ENCODE peak calls at places on chromosomes 1 and 21, in seven cellular contexts. I, R, F, J, L, Q and O are unnamed samples.

GRCh38 chr1:160675641-160676410 is 29.0 kb upstream of the SLAMF1 start:
- DNase-seq in F (peak), Q (peak), R (peak), J (peak), I (peak), L (peak), O (peak)

GRCh38 chr21:34670962-34671348 is 2.2 kb downstream of the CLIC6 start:
- DNase-seq in J (no peak), I (no peak), Q (no peak), L (no peak), F (no peak), R (no peak), O (no peak)

GRCh38 chr1:79422726-79423125 is 416.2 kb upstream of the ADGRL4 start:
- DNase-seq in J (no peak), I (no peak), Q (no peak), R (no peak), F (no peak), L (no peak), O (no peak)

GRCh38 chr1:101365186-101365585 is 128.4 kb downstream of the S1PR1 start:
- DNase-seq in Q (no peak), J (no peak), I (no peak), R (peak), L (no peak), F (no peak), O (no peak)

GRCh38 chr1:151806170-151806569 is 951 bp upstream of the LINGO4 start:
- DNase-seq in I (no peak), F (peak), R (no peak), Q (no peak), L (no peak), J (no peak), O (no peak)

GRCh38 chr1:115665319-115665718 is 23.5 kb downstream of the VANGL1 start:
- DNase-seq in Q (no peak), F (no peak), J (no peak), L (no peak), R (no peak), I (no peak), O (no peak)

GRCh38 chr1:111191496-111191895 is 8.9 kb downstream of the DENND2D start:
- DNase-seq in F (no peak), R (peak), I (no peak), L (no peak), J (no peak), Q (no peak), O (no peak)

GRCh38 chr1:59071289-59071688 is 225.6 kb upstream of the FGGY start:
- DNase-seq in J (no peak), R (no peak), I (no peak), Q (no peak), L (peak), F (no peak), O (no peak)

GRCh38 chr1:234553241-234554156 is 56.5 kb downstream of the IRF2BP2 start:
- DNase-seq in L (no peak), Q (no peak), R (peak), J (no peak), I (no peak), F (peak), O (no peak)

GRCh38 chr1:182444497-182444896 is 5.4 kb upstream of the RGSL1 start:
- DNase-seq in J (no peak), F (no peak), I (no peak), Q (peak), R (no peak), L (no peak), O (no peak)

GRCh38 chr1:232980336-232980978 is 30.0 kb downstream of the NTPCR start:
- DNase-seq in J (no peak), L (no peak), F (no peak), I (no peak), R (peak), Q (no peak), O (no peak)

GRCh38 chr1:210978316-210978993 is 155.5 kb downstream of the KCNH1 start:
- DNase-seq in Q (no peak), L (no peak), J (no peak), R (no peak), F (no peak), I (peak), O (no peak)

GRCh38 chr1:41618871-41619270 is 134.4 kb upstream of the EDN2 start:
- DNase-seq in J (no peak), Q (peak), I (no peak), F (no peak), R (no peak), L (no peak), O (no peak)

GRCh38 chr1:182183606-182184005 is 122.1 kb upstream of the ZNF648 start:
- DNase-seq in J (no peak), R (no peak), Q (no peak), I (no peak), F (no peak), L (no peak), O (no peak)

GRCh38 chr1:77509051-77509492 is 173.4 kb downstream of the ZZZ3 start:
- DNase-seq in F (no peak), L (no peak), I (no peak), J (no peak), Q (no peak), R (no peak), O (no peak)

GRCh38 chr1:226658538-226659125 is 80.5 kb downstream of the ITPKB start:
- DNase-seq in J (no peak), Q (no peak), L (no peak), R (no peak), I (no peak), F (no peak), O (no peak)

GRCh38 chr1:90717665-90718410 is 736 bp upstream of the BARHL2 start:
- DNase-seq in L (no peak), R (peak), J (peak), F (peak), Q (peak), I (no peak), O (no peak)

GRCh38 chr21:34875830-34876229 is 173.3 kb downstream of the RUNX1 start:
- DNase-seq in J (no peak), F (no peak), Q (no peak), R (peak), L (no peak), I (no peak), O (no peak)

GRCh38 chr21:40299441-40299840 is 432.2 kb downstream of the PCP4 start:
- DNase-seq in L (no peak), R (no peak), Q (no peak), F (no peak), I (no peak), J (no peak), O (no peak)

GRCh38 chr21:35911412-35912191 is 148.7 kb downstream of the SETD4 start:
- DNase-seq in I (no peak), J (no peak), F (no peak), L (no peak), Q (no peak), R (no peak), O (no peak)

GRCh38 chr1:70675737-70676156 is 264.7 kb downstream of the CTH start:
- DNase-seq in Q (peak), R (no peak), J (peak), F (no peak), I (no peak), L (no peak), O (no peak)

GRCh38 chr1:44842763-44843655 is at the start of gene PTCH2:
- DNase-seq in J (peak), Q (peak), L (peak), I (peak), F (peak), R (peak), O (no peak)

GRCh38 chr1:37699147-37699546 is 6.8 kb downstream of the CDCA8 start:
- DNase-seq in I (no peak), R (no peak), Q (no peak), L (no peak), F (no peak), J (no peak), O (no peak)

GRCh38 chr1:37697737-37698136 is 5.4 kb downstream of the CDCA8 start:
- DNase-seq in F (no peak), I (no peak), J (no peak), Q (no peak), R (no peak), L (no peak), O (no peak)

GRCh38 chr1:37692834-37693175 is 489 bp downstream of the CDCA8 start:
- DNase-seq in J (no peak), L (no peak), Q (no peak), F (no peak), R (no peak), I (no peak), O (no peak)

GRCh38 chr1:37701051-37701450 is 8.7 kb downstream of the CDCA8 start:
- DNase-seq in R (no peak), Q (no peak), I (no peak), F (no peak), J (no peak), L (no peak), O (no peak)

GRCh38 chr1:37697090-37697489 is 4.8 kb downstream of the CDCA8 start:
- DNase-seq in R (no peak), F (no peak), J (no peak), L (no peak), Q (no peak), I (no peak), O (no peak)
- TF ChIP-seq RFX5 in R (no peak), F (no peak), J (no peak), L (no peak), Q (no peak), I (no peak), O (no peak)

GRCh38 chr1:193335797-193336428 is 149.5 kb upstream of the B3GALT2 start:
- DNase-seq in I (no peak), L (no peak), J (no peak), R (peak), Q (no peak), F (no peak), O (no peak)
- H3K27ac ChIP-seq in I (no peak), L (no peak), J (no peak), R (peak), Q (no peak), F (peak), O (no peak)

GRCh38 chr1:177471244-177471643 is 300.5 kb downstream of the BRINP2 start:
- DNase-seq in Q (no peak), R (no peak), L (no peak), I (no peak), J (no peak), F (no peak), O (no peak)
- TF ChIP-seq RFX5 in Q (no peak), R (no peak), L (no peak), I (no peak), J (no peak), F (no peak), O (no peak)

DNA sequence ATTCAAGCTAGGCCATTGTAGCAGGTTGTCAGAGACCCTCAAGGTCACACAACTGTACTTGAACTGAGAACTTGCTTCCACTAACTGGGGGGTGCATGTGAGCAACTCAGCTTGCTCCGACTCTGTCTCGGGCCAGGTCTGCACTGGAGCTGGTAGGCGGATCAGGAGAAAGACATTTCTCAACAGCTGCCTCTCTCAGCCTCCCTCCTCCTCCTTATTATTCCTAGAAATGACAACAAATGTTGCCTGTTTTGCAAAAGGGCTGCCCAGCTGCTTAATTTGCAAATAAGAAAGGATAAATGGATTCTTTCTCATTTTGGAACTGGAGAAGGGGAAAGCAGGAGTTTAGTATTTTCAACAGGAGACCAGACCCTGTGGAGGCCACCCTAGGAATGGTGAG is 140.5 kb downstream of the RHOU start:
- DNase-seq in Q (no peak), R (no peak), I (no peak), F (no peak), J (no peak), L (no peak), O (no peak)
- H3K27ac ChIP-seq in Q (no peak), R (no peak), I (no peak), F (no peak), J (no peak), L (no peak), O (no peak)

GRCh38 chr21:31566061-31566460 is 93.4 kb upstream of the SOD1 start:
- DNase-seq in R (no peak), F (no peak), I (no peak), L (no peak), J (no peak), Q (no peak), O (no peak)

GRCh38 chr21:31560479-31560878 is 99.0 kb upstream of the SOD1 start:
- DNase-seq in Q (no peak), J (no peak), F (no peak), R (no peak), L (no peak), I (no peak), O (no peak)

GRCh38 chr21:31566611-31567010 is 92.9 kb upstream of the SOD1 start:
- DNase-seq in F (no peak), L (no peak), I (no peak), Q (no peak), R (no peak), J (no peak), O (no peak)

GRCh38 chr21:31559368-31560119 is 99.9 kb upstream of the SOD1 start:
- DNase-seq in I (peak), Q (peak), F (peak), J (no peak), L (no peak), R (peak), O (peak)

GRCh38 chr21:31564439-31564838 is 95.1 kb upstream of the SOD1 start:
- DNase-seq in I (no peak), L (no peak), Q (no peak), R (no peak), J (no peak), F (no peak), O (no peak)
- TF ChIP-seq RFX5 in I (no peak), L (no peak), Q (no peak), R (no peak), J (no peak), F (no peak), O (no peak)

DNA sequence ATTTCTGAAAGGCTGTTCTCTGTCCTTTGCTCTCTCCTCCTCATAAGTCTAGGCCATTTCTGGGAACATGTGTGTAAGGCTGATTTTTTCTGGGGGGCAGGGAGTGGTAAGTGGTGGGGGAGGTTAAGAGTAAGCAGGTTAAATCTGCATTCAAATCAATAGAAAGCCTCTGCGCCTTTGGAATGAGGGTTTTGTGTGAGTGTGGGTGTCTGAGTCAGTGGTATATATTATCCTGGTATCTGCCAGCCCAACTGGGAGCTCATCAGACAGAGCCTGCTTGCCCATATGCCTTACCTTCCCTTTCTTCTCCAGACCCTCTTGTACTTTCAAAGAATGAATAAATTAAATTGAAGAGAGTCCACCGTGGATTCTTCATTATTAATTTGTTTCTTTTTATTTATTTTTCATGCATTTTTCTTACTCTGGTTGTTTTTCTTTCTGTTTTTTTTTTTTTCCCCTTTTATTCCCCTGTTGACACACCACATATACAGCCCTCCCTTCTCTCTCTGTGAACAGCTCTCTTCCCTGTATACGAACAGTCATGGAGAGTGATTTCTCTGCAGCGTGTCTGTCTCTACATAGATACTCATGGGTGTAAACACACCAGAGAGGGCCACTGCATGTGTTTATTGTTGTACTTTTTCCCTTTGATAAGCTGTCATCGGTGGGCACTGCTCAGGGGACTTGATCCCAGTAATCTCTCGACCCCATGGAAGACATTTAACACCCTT is 112.8 kb downstream of the PBX1 start:
- DNase-seq in L (no peak), R (peak), Q (no peak), I (no peak), J (no peak), F (no peak), O (no peak)
- H3K27ac ChIP-seq in L (no peak), R (no peak), Q (no peak), I (peak), J (no peak), F (no peak), O (no peak)

GRCh38 chr21:45897191-45898027 is 84.2 kb upstream of the COL6A1 start:
- DNase-seq in F (no peak), L (no peak), J (no peak), I (no peak), Q (no peak), R (no peak), O (no peak)

GRCh38 chr21:45895778-45896370 is 85.7 kb upstream of the COL6A1 start:
- DNase-seq in F (no peak), R (no peak), J (no peak), L (no peak), I (no peak), Q (no peak), O (no peak)

GRCh38 chr21:45899317-45900033 is 82.1 kb upstream of the COL6A1 start:
- DNase-seq in Q (no peak), R (no peak), L (no peak), J (no peak), I (no peak), F (no peak), O (no peak)

GRCh38 chr21:45898781-45899180 is 82.8 kb upstream of the COL6A1 start:
- DNase-seq in L (no peak), F (no peak), Q (no peak), J (no peak), R (no peak), I (no peak), O (no peak)

GRCh38 chr21:45898028-45898350 is 83.6 kb upstream of the COL6A1 start:
- DNase-seq in J (no peak), L (no peak), R (no peak), F (no peak), Q (no peak), I (no peak), O (no peak)
- TF ChIP-seq RFX5 in J (no peak), L (no peak), R (no peak), F (no peak), Q (no peak), I (no peak), O (no peak)